ENCODE peak calls at places on chromosomes 7 and 10, in four cellular contexts. One of them, this sample, is unnamed.

GRCh38 chr7:135200824-135201331 is 10.4 kb downstream of the WDR91 start:
- DNase-seq in heart right ventricle: no peak
- DNase-seq in glutamatergic neuron: no peak
- DNase-seq in activated CD4-positive, alpha-beta T cell treated with anti-CD3 and anti-CD28 coated beads for 24 hours: no peak
- DNase-seq in this sample: peak

GRCh38 chr10:74334221-74334620 is 183.2 kb downstream of the ADK start:
- DNase-seq in heart right ventricle: no peak
- DNase-seq in glutamatergic neuron: no peak
- DNase-seq in activated CD4-positive, alpha-beta T cell treated with anti-CD3 and anti-CD28 coated beads for 24 hours: no peak
- DNase-seq in this sample: no peak

GRCh38 chr10:15784662-15785300 is 65.1 kb upstream of the ITGA8 start:
- DNase-seq in heart right ventricle: no peak
- DNase-seq in glutamatergic neuron: no peak
- DNase-seq in activated CD4-positive, alpha-beta T cell treated with anti-CD3 and anti-CD28 coated beads for 24 hours: no peak
- DNase-seq in this sample: no peak

GRCh38 chr10:78953124-78954008 is 115.4 kb upstream of the ZMIZ1 start:
- DNase-seq in heart right ventricle: peak
- DNase-seq in glutamatergic neuron: no peak
- DNase-seq in activated CD4-positive, alpha-beta T cell treated with anti-CD3 and anti-CD28 coated beads for 24 hours: no peak
- DNase-seq in this sample: no peak

GRCh38 chr7:85065888-85066485 is 120.9 kb downstream of the SEMA3D start:
- DNase-seq in heart right ventricle: no peak
- DNase-seq in glutamatergic neuron: no peak
- DNase-seq in activated CD4-positive, alpha-beta T cell treated with anti-CD3 and anti-CD28 coated beads for 24 hours: no peak
- DNase-seq in this sample: no peak

GRCh38 chr7:43674559-43675436 is 54.5 kb downstream of the COA1 start:
- DNase-seq in heart right ventricle: no peak
- DNase-seq in glutamatergic neuron: no peak
- DNase-seq in activated CD4-positive, alpha-beta T cell treated with anti-CD3 and anti-CD28 coated beads for 24 hours: no peak
- DNase-seq in this sample: no peak

GRCh38 chr7:99380823-99381663 is 6.5 kb downstream of the ARPC1B start:
- DNase-seq in heart right ventricle: no peak
- DNase-seq in glutamatergic neuron: no peak
- DNase-seq in activated CD4-positive, alpha-beta T cell treated with anti-CD3 and anti-CD28 coated beads for 24 hours: peak
- DNase-seq in this sample: no peak

GRCh38 chr7:128906766-128907559 is 3.5 kb downstream of the KCP start:
- DNase-seq in heart right ventricle: no peak
- DNase-seq in glutamatergic neuron: no peak
- DNase-seq in activated CD4-positive, alpha-beta T cell treated with anti-CD3 and anti-CD28 coated beads for 24 hours: no peak
- DNase-seq in this sample: no peak

GRCh38 chr7:137078781-137079180 is 210.3 kb downstream of the CHRM2 start:
- DNase-seq in heart right ventricle: no peak
- DNase-seq in glutamatergic neuron: no peak
- DNase-seq in activated CD4-positive, alpha-beta T cell treated with anti-CD3 and anti-CD28 coated beads for 24 hours: no peak
- DNase-seq in this sample: no peak

GRCh38 chr10:30831876-30832726 is 199.6 kb downstream of the ZNF438 start:
- DNase-seq in heart right ventricle: no peak
- DNase-seq in glutamatergic neuron: no peak
- DNase-seq in activated CD4-positive, alpha-beta T cell treated with anti-CD3 and anti-CD28 coated beads for 24 hours: no peak
- DNase-seq in this sample: no peak

GRCh38 chr7:40133561-40134427 is 628 bp downstream of the MPLKIP start:
- DNase-seq in heart right ventricle: no peak
- DNase-seq in glutamatergic neuron: peak
- DNase-seq in activated CD4-positive, alpha-beta T cell treated with anti-CD3 and anti-CD28 coated beads for 24 hours: no peak
- DNase-seq in this sample: no peak

GRCh38 chr10:44703241-44704155 is 207.6 kb upstream of the TMEM72 start:
- DNase-seq in heart right ventricle: no peak
- DNase-seq in glutamatergic neuron: no peak
- DNase-seq in activated CD4-positive, alpha-beta T cell treated with anti-CD3 and anti-CD28 coated beads for 24 hours: no peak
- DNase-seq in this sample: no peak